ENCODE peak calls at places on chromosomes 4 and X, in six cellular contexts. O is AG04449; Y is stimulated activated CD4-positive, alpha-beta T cell treated with anti-CD3 and anti-CD28 coated beads, Interleukin-4, amount 100 ng/mL, for 48 hours; Q is activated gamma-delta T cell treated with Interleukin-2 at 50 U/mL for 16 hours; V is midbrain; T is pons. C is an unnamed sample.

GRCh38 chr4:141654098-141654497 is 17.7 kb downstream of the IL15 start:
- DNase-seq in Y (no peak), V (no peak), O (no peak), Q (no peak), T (no peak), C (no peak)

GRCh38 chr4:105548483-105548882 is 3.9 kb upstream of the ARHGEF38 start:
- DNase-seq in Y (no peak), V (no peak), Q (no peak), O (no peak), T (no peak), C (no peak)

GRCh38 chr4:38663021-38663800 is 788 bp upstream of the KLF3 start:
- DNase-seq in V (peak), Q (no peak), T (no peak), Y (peak), O (no peak), C (peak)

GRCh38 chrX:21374163-21374993 is at the start of gene CNKSR2:
- DNase-seq in O (no peak), V (no peak), T (no peak), Y (peak), Q (peak), C (peak)

GRCh38 chrX:136250191-136251041 is 784 bp downstream of the MAP7D3 start:
- DNase-seq in Y (peak), V (no peak), O (no peak), T (no peak), Q (peak), C (no peak)

GRCh38 chrX:65674351-65674893 is 7.0 kb downstream of the MSN start:
- DNase-seq in O (no peak), Q (no peak), V (no peak), T (no peak), Y (no peak), C (no peak)

GRCh38 chr4:6781561-6781960 is 966 bp upstream of the KIAA0232 start:
- DNase-seq in Y (no peak), O (no peak), V (no peak), T (peak), Q (no peak), C (no peak)

GRCh38 chr4:153789741-153790651 is 1.1 kb upstream of the SFRP2 start:
- DNase-seq in V (no peak), O (no peak), Q (no peak), Y (no peak), T (no peak), C (no peak)

GRCh38 chrX:148633509-148633908 is 133.1 kb downstream of the AFF2 start:
- DNase-seq in T (no peak), V (no peak), Q (no peak), Y (no peak), O (no peak), C (no peak)

GRCh38 chrX:124504106-124504983 is 158.0 kb downstream of the SH2D1A start:
- DNase-seq in T (no peak), O (peak), Q (no peak), V (no peak), Y (no peak), C (no peak)

GRCh38 chr4:14887842-14888433 is 114.3 kb upstream of the CPEB2 start:
- DNase-seq in T (no peak), Q (no peak), O (no peak), Y (no peak), V (no peak), C (no peak)

GRCh38 chr4:140053185-140053584 is 100.8 kb downstream of the MAML3 start:
- DNase-seq in Q (no peak), T (no peak), O (no peak), Y (no peak), V (no peak), C (no peak)

GRCh38 chr4:16202598-16202997 is 23.7 kb downstream of the TAPT1 start:
- DNase-seq in T (no peak), Y (no peak), Q (no peak), O (no peak), V (no peak), C (no peak)

GRCh38 chr4:78704981-78705757 is 71.0 kb upstream of the BMP2K start:
- DNase-seq in O (peak), V (no peak), T (peak), Y (no peak), Q (no peak), C (no peak)

GRCh38 chr4:177554966-177555574 is 112.8 kb upstream of the AGA start:
- DNase-seq in Y (peak), T (peak), V (no peak), Q (no peak), O (no peak), C (no peak)

GRCh38 chr4:158280856-158281255 is 70.6 kb downstream of the TMEM144 start:
- DNase-seq in Q (no peak), T (no peak), O (no peak), V (no peak), Y (no peak), C (no peak)

GRCh38 chr4:38782452-38783108 is at the start of gene TLR10:
- DNase-seq in T (peak), O (no peak), V (peak), Q (peak), Y (no peak), C (peak)

GRCh38 chr4:153274967-153275366 is 69.5 kb upstream of the MND1 start:
- DNase-seq in O (no peak), Q (no peak), V (no peak), T (no peak), Y (no peak), C (no peak)

GRCh38 chr4:57249083-57249482 is 138.9 kb upstream of the IGFBP7 start:
- DNase-seq in Q (no peak), Y (no peak), T (no peak), V (no peak), O (no peak), C (no peak)

GRCh38 chrX:47562615-47563243 is 1.7 kb downstream of the ARAF start:
- DNase-seq in Y (no peak), O (no peak), Q (no peak), T (peak), V (no peak), C (no peak)

GRCh38 chr4:140229881-140230280 is 75.9 kb upstream of the MAML3 start:
- DNase-seq in O (no peak), Y (no peak), Q (no peak), T (no peak), V (no peak), C (no peak)

GRCh38 chr4:26073886-26074560 is 160.0 kb downstream of the SMIM20 start:
- DNase-seq in V (no peak), Q (no peak), T (no peak), Y (peak), O (no peak), C (no peak)

GRCh38 chr4:36900446-36900987 is 344.0 kb upstream of the NWD2 start:
- DNase-seq in Q (no peak), O (no peak), T (no peak), Y (no peak), V (no peak), C (no peak)

GRCh38 chr4:113553082-113553481 is 208.5 kb downstream of the CAMK2D start:
- DNase-seq in V (no peak), Y (no peak), T (no peak), O (no peak), Q (no peak), C (no peak)

GRCh38 chr4:109701566-109702399 is 1.5 kb downstream of the CASP6 start:
- DNase-seq in Y (no peak), O (no peak), V (no peak), T (no peak), Q (no peak), C (no peak)

GRCh38 chr4:3306465-3306864 is 13.6 kb downstream of the RGS12 start:
- DNase-seq in Q (no peak), T (no peak), Y (no peak), V (no peak), O (no peak), C (no peak)

GRCh38 chr4:25022741-25023140 is 8.0 kb downstream of the LGI2 start:
- DNase-seq in V (no peak), Y (no peak), Q (no peak), T (no peak), O (no peak), C (no peak)

GRCh38 chr4:825063-825968 is 613 bp downstream of the CPLX1 start:
- DNase-seq in T (no peak), V (no peak), O (no peak), Y (no peak), Q (peak), C (peak)

GRCh38 chr4:176066757-176067156 is 1.1 kb downstream of the WDR17 start:
- DNase-seq in V (peak), Q (no peak), Y (no peak), O (no peak), T (peak), C (no peak)

GRCh38 chr4:139152249-139152648 is 24.8 kb downstream of the ELF2 start:
- DNase-seq in Q (no peak), V (no peak), T (no peak), Y (no peak), O (no peak), C (no peak)

GRCh38 chrX:3271485-3272186 is 74.8 kb downstream of the MXRA5 start:
- DNase-seq in T (peak), Y (no peak), V (no peak), O (peak), Q (no peak), C (no peak)

GRCh38 chr4:24471623-24472510 is 112.5 kb downstream of the DHX15 start:
- DNase-seq in Y (no peak), V (no peak), T (no peak), Q (no peak), O (no peak), C (no peak)

GRCh38 chrX:37409278-37409677 is 60.1 kb downstream of the PRRG1 start:
- DNase-seq in Q (no peak), V (no peak), Y (no peak), T (no peak), O (no peak), C (no peak)